ENCODE peak calls at places on chromosomes 6 and 20, in six cellular contexts. One of them, this sample, is unnamed.

GRCh38 chr20:39935921-39936320 is 753.1 kb downstream of the MAFB start:
- DNase-seq in breast epithelium: no peak
- DNase-seq in adrenal gland: no peak
- DNase-seq in fibroblast of lung: no peak
- DNase-seq in osteocyte: no peak
- DNase-seq in GM12864: no peak
- DNase-seq in this sample: no peak

GRCh38 chr6:169776379-169776778 is 25.0 kb downstream of the ERMARD start:
- DNase-seq in fibroblast of lung: no peak
- DNase-seq in osteocyte: no peak
- DNase-seq in adrenal gland: no peak
- DNase-seq in GM12864: no peak
- DNase-seq in breast epithelium: no peak
- DNase-seq in this sample: no peak

GRCh38 chr20:47764154-47764734 is 21.0 kb downstream of the SULF2 start:
- DNase-seq in GM12864: no peak
- DNase-seq in osteocyte: no peak
- DNase-seq in adrenal gland: no peak
- DNase-seq in fibroblast of lung: no peak
- DNase-seq in breast epithelium: no peak
- DNase-seq in this sample: no peak

GRCh38 chr20:48047453-48047852 is 262.2 kb upstream of the SULF2 start:
- DNase-seq in osteocyte: no peak
- DNase-seq in GM12864: no peak
- DNase-seq in breast epithelium: no peak
- DNase-seq in fibroblast of lung: no peak
- DNase-seq in adrenal gland: no peak
- DNase-seq in this sample: no peak

GRCh38 chr20:20367681-20368413 is at the start of gene INSM1:
- DNase-seq in breast epithelium: no peak
- DNase-seq in osteocyte: no peak
- DNase-seq in fibroblast of lung: no peak
- DNase-seq in adrenal gland: no peak
- DNase-seq in GM12864: no peak
- DNase-seq in this sample: no peak

GRCh38 chr20:44040202-44040915 is 125.7 kb downstream of the TOX2 start:
- DNase-seq in GM12864: no peak
- DNase-seq in fibroblast of lung: no peak
- DNase-seq in osteocyte: no peak
- DNase-seq in adrenal gland: no peak
- DNase-seq in breast epithelium: peak; percentile 1
- DNase-seq in this sample: no peak

GRCh38 chr20:37651932-37652331 is 41.9 kb upstream of the CTNNBL1 start:
- DNase-seq in fibroblast of lung: peak; percentile 12
- DNase-seq in osteocyte: no peak
- DNase-seq in breast epithelium: no peak
- DNase-seq in GM12864: no peak
- DNase-seq in adrenal gland: peak; percentile 21
- DNase-seq in this sample: no peak

GRCh38 chr6:137824502-137824879 is 42.6 kb upstream of the TNFAIP3 start:
- DNase-seq in osteocyte: no peak
- DNase-seq in adrenal gland: no peak
- DNase-seq in fibroblast of lung: no peak
- DNase-seq in GM12864: no peak
- DNase-seq in breast epithelium: no peak
- DNase-seq in this sample: no peak

GRCh38 chr6:85126448-85127178 is 323.3 kb upstream of the NT5E start:
- DNase-seq in osteocyte: no peak
- DNase-seq in fibroblast of lung: peak; percentile 51
- DNase-seq in GM12864: no peak
- DNase-seq in adrenal gland: peak; percentile 22
- DNase-seq in breast epithelium: peak; percentile 19
- DNase-seq in this sample: no peak

GRCh38 chr20:24364464-24364863 is 105.0 kb upstream of the SYNDIG1 start:
- DNase-seq in fibroblast of lung: no peak
- DNase-seq in breast epithelium: no peak
- DNase-seq in GM12864: no peak
- DNase-seq in osteocyte: no peak
- DNase-seq in adrenal gland: no peak
- DNase-seq in this sample: no peak

GRCh38 chr6:24054388-24054787 is 71.6 kb upstream of the NRSN1 start:
- DNase-seq in GM12864: no peak
- DNase-seq in adrenal gland: no peak
- DNase-seq in osteocyte: no peak
- DNase-seq in breast epithelium: no peak
- DNase-seq in fibroblast of lung: no peak
- DNase-seq in this sample: no peak

GRCh38 chr6:152534541-152534940 is 102.6 kb downstream of the SYNE1 start:
- DNase-seq in breast epithelium: no peak
- DNase-seq in osteocyte: no peak
- DNase-seq in adrenal gland: no peak
- DNase-seq in fibroblast of lung: no peak
- DNase-seq in GM12864: no peak
- DNase-seq in this sample: no peak

DNA sequence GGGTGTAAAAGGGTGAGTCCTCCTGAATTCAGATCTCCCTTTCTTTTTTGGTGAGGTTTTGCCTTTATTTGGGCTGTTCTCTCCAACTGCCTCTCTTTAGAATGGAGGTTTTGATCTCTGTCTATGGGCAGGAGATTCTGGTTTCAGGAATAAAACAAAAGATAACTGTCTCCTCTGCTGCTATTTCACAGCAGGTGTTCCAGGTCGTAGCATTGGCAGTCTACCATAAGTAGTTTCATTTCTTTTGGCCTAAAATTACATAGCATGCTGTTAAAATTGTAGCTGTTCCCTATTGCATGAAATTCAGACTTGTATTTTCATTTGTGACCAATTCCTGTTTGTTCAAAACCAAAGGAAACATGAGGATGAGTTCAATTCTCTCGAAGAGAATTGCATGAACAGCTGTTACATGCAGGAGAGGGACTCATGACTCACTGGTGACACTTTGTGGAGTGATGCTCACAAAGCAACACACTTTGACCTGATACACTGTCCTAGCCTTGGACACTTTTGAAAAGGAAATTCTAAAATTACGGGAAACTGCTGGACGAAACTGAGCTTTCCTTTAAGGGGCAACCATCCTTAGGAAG is 76.8 kb upstream of the SIRPG start:
- DNase-seq in adrenal gland: no peak
- DNase-seq in GM12864: no peak
- DNase-seq in breast epithelium: no peak
- DNase-seq in osteocyte: no peak
- DNase-seq in fibroblast of lung: no peak
- DNase-seq in this sample: no peak
- TF ChIP-seq CTCF in adrenal gland: no peak
- TF ChIP-seq CTCF in GM12864: peak; percentile 42
- TF ChIP-seq CTCF in breast epithelium: no peak
- TF ChIP-seq CTCF in osteocyte: peak; percentile 32
- TF ChIP-seq CTCF in fibroblast of lung: no peak
- TF ChIP-seq CTCF in this sample: no peak

GRCh38 chr6:159170333-159170672 is 1.1 kb downstream of the FNDC1 start:
- DNase-seq in fibroblast of lung: no peak
- DNase-seq in osteocyte: no peak
- DNase-seq in GM12864: no peak
- DNase-seq in adrenal gland: no peak
- DNase-seq in breast epithelium: no peak
- DNase-seq in this sample: no peak

GRCh38 chr6:159170999-159171712 is 2.0 kb downstream of the FNDC1 start:
- DNase-seq in adrenal gland: peak; percentile 20
- DNase-seq in GM12864: no peak
- DNase-seq in fibroblast of lung: peak; percentile 60
- DNase-seq in osteocyte: no peak
- DNase-seq in breast epithelium: no peak
- DNase-seq in this sample: no peak

GRCh38 chr6:159168536-159169192 is 536 bp upstream of the FNDC1 start:
- DNase-seq in GM12864: no peak
- DNase-seq in fibroblast of lung: peak; percentile 49
- DNase-seq in breast epithelium: no peak
- DNase-seq in osteocyte: no peak
- DNase-seq in adrenal gland: peak; percentile 19
- DNase-seq in this sample: no peak

GRCh38 chr6:159169557-159170332 is 545 bp downstream of the FNDC1 start:
- DNase-seq in fibroblast of lung: peak; percentile 21
- DNase-seq in breast epithelium: no peak
- DNase-seq in adrenal gland: peak; percentile 15
- DNase-seq in osteocyte: no peak
- DNase-seq in GM12864: no peak
- DNase-seq in this sample: no peak

DNA sequence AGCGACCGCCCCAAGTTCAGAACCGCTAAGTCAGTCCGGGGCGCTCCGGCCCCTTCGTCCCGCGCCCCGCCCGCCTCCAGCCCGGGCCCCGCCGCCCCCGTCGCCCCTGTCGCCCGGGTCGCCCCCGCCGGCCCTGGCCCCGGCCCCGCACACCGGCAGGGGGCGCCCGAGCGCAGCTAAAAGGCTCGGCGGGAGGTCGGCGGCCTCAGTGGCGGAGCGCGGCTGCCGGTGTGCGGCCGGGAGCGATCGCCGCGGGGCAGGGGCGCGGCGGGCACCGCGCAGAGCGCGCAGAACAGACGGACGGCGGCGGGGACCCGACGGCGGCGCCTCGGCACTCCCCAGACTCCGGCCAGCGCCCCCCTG is at the start of gene FNDC1:
- DNase-seq in GM12864: no peak
- DNase-seq in breast epithelium: no peak
- DNase-seq in osteocyte: no peak
- DNase-seq in adrenal gland: no peak
- DNase-seq in fibroblast of lung: no peak
- DNase-seq in this sample: no peak
- TF ChIP-seq CTCF in GM12864: peak; percentile 40
- TF ChIP-seq CTCF in breast epithelium: no peak
- TF ChIP-seq CTCF in osteocyte: peak; percentile 27
- TF ChIP-seq CTCF in adrenal gland: no peak
- TF ChIP-seq CTCF in fibroblast of lung: no peak
- TF ChIP-seq CTCF in this sample: no peak

DNA sequence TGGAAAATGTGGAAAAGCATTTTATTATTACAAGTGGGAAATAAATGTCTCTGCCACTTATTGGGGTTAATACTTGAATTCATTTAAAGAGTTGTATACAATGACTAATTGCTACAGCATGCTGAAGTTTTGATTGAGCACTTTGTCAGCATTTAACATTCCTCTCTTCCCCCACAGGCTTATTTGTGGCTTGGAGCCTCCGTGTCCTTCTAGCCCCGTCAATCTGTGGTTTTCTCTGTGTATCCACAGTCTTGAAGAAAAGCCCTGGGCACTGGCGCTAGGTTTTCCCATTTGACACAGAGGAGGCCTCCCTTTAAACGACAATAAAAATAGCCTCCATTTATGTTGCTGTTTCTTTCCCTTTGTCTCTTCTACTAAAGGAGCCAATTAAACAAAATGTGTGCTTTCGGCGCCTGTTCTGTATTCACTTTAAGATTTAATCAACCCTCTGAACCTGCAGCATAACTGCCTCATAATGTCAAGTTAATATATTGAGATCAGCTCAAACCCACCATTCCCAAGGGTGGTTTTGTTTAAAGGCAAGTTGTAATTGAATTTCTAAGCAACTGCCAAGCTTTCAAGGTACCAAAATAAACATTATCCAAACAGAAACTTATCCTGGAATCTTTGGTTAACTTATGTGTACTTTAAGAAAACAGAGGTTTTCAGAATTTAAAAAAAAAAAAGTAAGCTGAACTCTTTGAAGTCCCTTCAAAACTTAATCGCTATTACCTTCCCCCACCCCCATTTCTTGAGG is 326.6 kb upstream of the RNF24 start:
- DNase-seq in breast epithelium: no peak
- DNase-seq in GM12864: no peak
- DNase-seq in fibroblast of lung: peak; percentile 63
- DNase-seq in adrenal gland: no peak
- DNase-seq in osteocyte: no peak
- DNase-seq in this sample: peak; percentile 83
- TF ChIP-seq CTCF in breast epithelium: no peak
- TF ChIP-seq CTCF in GM12864: no peak
- TF ChIP-seq CTCF in fibroblast of lung: no peak
- TF ChIP-seq CTCF in adrenal gland: no peak
- TF ChIP-seq CTCF in osteocyte: no peak
- TF ChIP-seq CTCF in this sample: no peak

GRCh38 chr6:3229566-3230274 is 2.3 kb upstream of the TUBB2B start:
- DNase-seq in breast epithelium: no peak
- DNase-seq in adrenal gland: no peak
- DNase-seq in osteocyte: no peak
- DNase-seq in GM12864: no peak
- DNase-seq in fibroblast of lung: no peak
- DNase-seq in this sample: no peak
- TF ChIP-seq CTCF in breast epithelium: no peak
- TF ChIP-seq CTCF in adrenal gland: no peak
- TF ChIP-seq CTCF in osteocyte: no peak
- TF ChIP-seq CTCF in GM12864: no peak
- TF ChIP-seq CTCF in fibroblast of lung: no peak
- TF ChIP-seq CTCF in this sample: no peak

GRCh38 chr6:16168121-16168520 is 39.2 kb downstream of the MYLIP start:
- DNase-seq in osteocyte: no peak
- DNase-seq in GM12864: no peak
- DNase-seq in breast epithelium: no peak
- DNase-seq in fibroblast of lung: no peak
- DNase-seq in adrenal gland: no peak
- DNase-seq in this sample: no peak

GRCh38 chr6:16163535-16164300 is 34.8 kb downstream of the MYLIP start:
- DNase-seq in adrenal gland: no peak
- DNase-seq in osteocyte: no peak
- DNase-seq in fibroblast of lung: no peak
- DNase-seq in GM12864: no peak
- DNase-seq in breast epithelium: no peak
- DNase-seq in this sample: no peak

GRCh38 chr6:16167219-16167618 is 38.3 kb downstream of the MYLIP start:
- DNase-seq in osteocyte: no peak
- DNase-seq in fibroblast of lung: no peak
- DNase-seq in breast epithelium: no peak
- DNase-seq in GM12864: no peak
- DNase-seq in adrenal gland: no peak
- DNase-seq in this sample: no peak

GRCh38 chr6:16165641-16166040 is 36.8 kb downstream of the MYLIP start:
- DNase-seq in breast epithelium: no peak
- DNase-seq in osteocyte: no peak
- DNase-seq in fibroblast of lung: no peak
- DNase-seq in adrenal gland: no peak
- DNase-seq in GM12864: no peak
- DNase-seq in this sample: no peak

GRCh38 chr6:16168858-16169257 is 40.0 kb downstream of the MYLIP start:
- DNase-seq in osteocyte: no peak
- DNase-seq in adrenal gland: no peak
- DNase-seq in GM12864: no peak
- DNase-seq in breast epithelium: no peak
- DNase-seq in fibroblast of lung: peak; percentile 57
- DNase-seq in this sample: no peak
- TF ChIP-seq CTCF in osteocyte: peak; percentile 71
- TF ChIP-seq CTCF in adrenal gland: peak; percentile 28
- TF ChIP-seq CTCF in GM12864: peak; percentile 68
- TF ChIP-seq CTCF in breast epithelium: no peak
- TF ChIP-seq CTCF in fibroblast of lung: peak; percentile 72
- TF ChIP-seq CTCF in this sample: peak; percentile 60